ENCODE peak calls at places on chromosome 17, in six cellular contexts. D is ovary, Q is tibial artery, I is transverse colon, Z is cardiac fibroblast, C is sigmoid colon. M is an unnamed sample.

GRCh38 chr17:31371511-31372097 is 19.9 kb upstream of the RAB11FIP4 start:
- DNase-seq in D (no peak), Q (no peak), I (no peak), Z (peak), C (no peak), M (peak)

GRCh38 chr17:82889496-82890338 is 49.9 kb upstream of the ZNF750 start:
- DNase-seq in D (no peak), Q (no peak), I (peak), Z (no peak), C (no peak), M (no peak)

GRCh38 chr17:77106874-77107358 is 33.9 kb upstream of the SEC14L1 start:
- DNase-seq in D (no peak), Q (no peak), I (no peak), Z (no peak), C (no peak), M (no peak)

GRCh38 chr17:82242977-82243647 is 14.3 kb downstream of the SLC16A3 start:
- DNase-seq in D (peak), Q (peak), I (peak), Z (peak), C (peak), M (peak)

GRCh38 chr17:82365586-82366295 is 5.8 kb upstream of the UTS2R start:
- DNase-seq in D (no peak), Q (no peak), I (no peak), Z (no peak), C (no peak), M (no peak)

GRCh38 chr17:14699569-14700190 is 398.8 kb downstream of the HS3ST3B1 start:
- DNase-seq in D (no peak), Q (no peak), I (no peak), Z (no peak), C (no peak), M (no peak)

GRCh38 chr17:34781571-34782108 is 179.6 kb downstream of the CCT6B start:
- DNase-seq in D (no peak), Q (no peak), I (no peak), Z (no peak), C (no peak), M (no peak)

GRCh38 chr17:61157246-61157887 is 242.3 kb upstream of the TBX2 start:
- DNase-seq in D (no peak), Q (no peak), I (no peak), Z (peak), C (no peak), M (peak)

GRCh38 chr17:65332375-65332774 is 195.2 kb downstream of the RGS9 start:
- DNase-seq in D (no peak), Q (no peak), I (no peak), Z (peak), C (no peak), M (no peak)

GRCh38 chr17:46796080-46796479 is 22.4 kb downstream of the WNT3 start:
- DNase-seq in D (no peak), Q (no peak), I (no peak), Z (no peak), C (no peak), M (no peak)

GRCh38 chr17:66776999-66777688 is 57.8 kb upstream of the CACNG5 start:
- DNase-seq in D (no peak), Q (no peak), I (no peak), Z (no peak), C (no peak), M (no peak)
- TF ChIP-seq CTCF in D (no peak), Q (no peak), I (no peak), Z (no peak), C (no peak), M (no peak)

DNA sequence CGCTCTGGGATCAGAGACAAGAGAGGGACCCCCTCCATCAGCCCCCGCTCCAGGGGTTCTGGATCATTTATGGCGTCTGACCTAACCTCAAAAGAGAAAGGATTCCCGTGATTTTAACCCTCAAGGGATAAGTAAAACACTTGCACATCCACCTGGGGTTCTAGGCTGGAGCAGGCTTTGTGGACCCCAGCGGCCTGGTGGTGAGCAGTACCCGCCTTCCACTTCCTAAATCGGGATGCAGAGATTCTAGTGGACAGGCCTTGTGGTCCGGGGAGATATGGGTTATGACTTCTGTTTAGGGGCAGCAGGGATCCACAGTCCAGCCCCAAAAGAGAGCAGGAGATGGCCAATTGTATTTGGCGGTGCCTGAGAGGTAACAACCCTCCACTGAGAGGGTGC is 684 bp upstream of the PITPNM3 start:
- DNase-seq in D (no peak), Q (no peak), I (no peak), Z (no peak), C (no peak), M (no peak)
- H3K4me3 ChIP-seq in D (peak), Q (peak), I (peak), Z (no peak), C (peak), M (no peak)

GRCh38 chr17:79027274-79027924 is 3.4 kb downstream of the C1QTNF1 start:
- DNase-seq in D (peak), Q (peak), I (no peak), Z (no peak), C (peak), M (no peak)

GRCh38 chr17:79026345-79027273 is 2.6 kb downstream of the C1QTNF1 start:
- DNase-seq in D (peak), Q (peak), I (peak), Z (peak), C (peak), M (no peak)

GRCh38 chr17:79027925-79028491 is 4.0 kb downstream of the C1QTNF1 start:
- DNase-seq in D (peak), Q (peak), I (no peak), Z (peak), C (peak), M (no peak)

GRCh38 chr17:79029327-79030009 is 5.5 kb downstream of the C1QTNF1 start:
- DNase-seq in D (peak), Q (peak), I (no peak), Z (no peak), C (peak), M (no peak)

DNA sequence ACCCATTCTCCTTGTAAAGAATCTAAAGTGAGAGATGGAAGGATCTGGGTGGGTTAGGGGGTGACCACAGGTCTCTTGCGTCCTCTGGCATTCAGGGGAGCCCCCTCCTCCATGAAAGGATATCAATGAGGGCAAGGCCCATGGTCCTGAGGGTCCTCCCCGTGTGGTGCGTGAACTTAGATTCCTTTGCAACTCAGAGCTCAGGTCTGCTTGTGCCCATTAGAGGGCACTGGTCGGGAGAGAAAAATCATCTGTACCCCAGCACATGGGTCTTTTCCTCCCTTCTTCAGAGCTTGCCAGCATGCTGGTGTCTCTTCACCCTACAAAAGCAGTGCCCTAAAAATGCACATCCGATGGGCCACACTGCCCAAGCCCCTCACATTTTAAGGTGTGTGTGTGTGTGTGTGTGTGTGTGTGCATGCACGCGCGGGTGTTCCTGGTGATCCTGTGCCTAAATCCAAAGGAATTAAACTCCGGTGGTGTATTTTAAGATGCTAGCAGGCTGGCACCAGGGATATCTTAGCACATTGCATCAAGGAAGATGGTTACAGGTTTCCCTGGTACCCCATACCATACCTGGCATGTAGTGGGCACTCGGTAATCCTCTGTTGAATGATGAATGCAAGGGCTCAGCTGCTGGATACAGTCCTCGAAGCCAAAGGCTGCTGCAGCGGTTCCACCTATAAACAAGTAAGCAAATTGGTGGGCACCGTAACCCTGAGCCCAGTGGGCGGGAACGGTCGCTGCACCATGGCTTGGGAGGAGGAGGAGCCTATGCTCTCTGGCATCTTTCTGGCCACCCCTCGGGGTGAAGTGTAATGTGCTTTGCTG is 4.7 kb downstream of the C1QTNF1 start:
- DNase-seq in D (peak), Q (peak), I (no peak), Z (no peak), C (peak), M (no peak)
- TF ChIP-seq CTCF in D (no peak), Q (peak), I (no peak), Z (peak), C (no peak), M (peak)

DNA sequence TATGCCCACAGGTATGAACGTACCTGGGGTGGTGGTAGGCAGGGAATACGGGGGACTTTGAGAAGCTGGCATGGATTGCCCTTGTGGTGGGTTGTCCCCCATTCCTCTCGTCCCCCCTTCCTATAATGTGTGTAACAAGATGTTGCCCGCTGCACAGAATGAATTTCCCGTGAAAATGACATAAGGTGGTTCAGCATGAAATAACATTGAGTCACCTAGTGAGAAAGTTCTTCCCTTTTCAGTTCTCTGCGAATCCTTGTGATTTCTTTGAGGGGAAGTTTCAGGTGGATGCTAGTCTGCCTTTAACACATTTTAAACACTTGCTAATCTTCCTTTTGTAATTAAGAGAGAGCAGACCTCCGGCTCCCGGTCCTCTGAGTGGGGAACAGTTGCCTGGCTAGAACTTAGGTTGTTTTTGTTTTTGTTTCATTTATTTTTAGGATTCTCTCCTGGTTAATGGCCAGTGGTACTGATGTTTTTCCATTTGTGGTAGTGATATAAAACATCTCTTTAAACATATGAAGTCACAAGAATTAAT is 58.9 kb downstream of the RAP1GAP2 start:
- DNase-seq in D (no peak), Q (no peak), I (no peak), Z (peak), C (no peak), M (no peak)
- H3K4me3 ChIP-seq in D (no peak), Q (peak), I (peak), Z (peak), C (peak), M (no peak)

GRCh38 chr17:17870292-17870691 is 33.5 kb upstream of the SREBF1 start:
- DNase-seq in D (no peak), Q (no peak), I (no peak), Z (no peak), C (no peak), M (no peak)
- TF ChIP-seq CTCF in D (no peak), Q (no peak), I (no peak), Z (no peak), C (no peak), M (peak)

DNA sequence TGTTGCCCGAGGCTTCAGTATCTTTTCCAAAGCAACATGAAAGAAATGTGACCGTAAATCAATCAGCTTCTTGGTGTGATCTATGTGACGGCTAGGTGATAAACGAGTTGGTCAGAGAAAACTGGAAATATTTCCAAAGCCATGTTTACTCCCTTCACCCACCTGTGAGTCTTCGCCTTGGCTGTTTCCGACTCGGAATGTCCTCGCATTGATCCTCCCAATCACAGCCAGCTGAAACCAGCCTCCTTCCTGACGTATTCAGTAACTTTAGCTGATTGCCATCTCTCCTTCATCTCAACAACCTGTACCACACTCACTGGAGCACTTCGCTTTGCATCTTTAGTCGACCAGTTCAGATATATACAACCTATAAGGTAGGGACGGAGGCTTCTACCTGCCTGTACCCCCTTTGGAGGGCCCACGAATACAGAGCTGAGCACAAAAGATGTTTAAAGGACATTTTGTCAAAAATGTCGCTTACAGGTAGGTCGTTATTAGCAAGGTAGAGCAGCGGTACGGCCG is 705 bp downstream of the KRABD2 start:
- DNase-seq in D (no peak), Q (no peak), I (no peak), Z (no peak), C (no peak), M (no peak)
- H3K4me3 ChIP-seq in D (peak), Q (peak), I (peak), Z (peak), C (peak), M (peak)

M was measured in astrocyte of the cerebellum.